ENCODE peak calls at places on chromosome 21, in five cellular contexts. C is tibial artery, M is AG04449, B is endothelial cell of umbilical vein, F is AG10803. U is an unnamed sample.

GRCh38 chr21:36487641-36488307 is 7.9 kb upstream of the CLDN14 start:
- DNase-seq in F (peak; percentile 40), M (no peak), B (peak; percentile 73), C (no peak), U (no peak)

GRCh38 chr21:29601072-29601471 is 302.4 kb downstream of the BACH1 start:
- DNase-seq in B (no peak), M (no peak), C (no peak), F (no peak), U (no peak)

GRCh38 chr21:18245493-18245967 is 897 bp downstream of the CHODL start:
- DNase-seq in B (no peak), F (no peak), M (no peak), C (peak; percentile 21), U (no peak)

GRCh38 chr21:24225432-24225831 is 1381.8 kb downstream of the MRPL39 start:
- DNase-seq in F (no peak), B (no peak), C (no peak), M (peak; percentile 5), U (no peak)

GRCh38 chr21:26849428-26850115 is 4.4 kb upstream of the ADAMTS1 start:
- DNase-seq in C (no peak), B (peak; percentile 55), M (no peak), F (peak; percentile 77), U (no peak)

GRCh38 chr21:45432575-45433255 is 27.8 kb downstream of the COL18A1 start:
- DNase-seq in B (peak; percentile 72), C (no peak), M (no peak), F (no peak), U (no peak)

GRCh38 chr21:28393279-28393678 is 599.4 kb downstream of the LTN1 start:
- DNase-seq in F (no peak), B (no peak), C (no peak), M (no peak), U (peak; percentile 30)

GRCh38 chr21:46188226-46189212 is 4.3 kb upstream of the SPATC1L start:
- DNase-seq in C (no peak), F (peak; percentile 67), B (peak; percentile 83), M (no peak), U (no peak)

GRCh38 chr21:37908691-37909090 is 7.6 kb downstream of the KCNJ6 start:
- DNase-seq in B (no peak), C (no peak), F (no peak), M (no peak), U (no peak)

GRCh38 chr21:16992448-16992847 is 520.4 kb upstream of the CXADR start:
- DNase-seq in C (no peak), F (no peak), M (no peak), B (no peak), U (peak; percentile 21)

GRCh38 chr21:29149771-29150425 is 19.5 kb downstream of the MAP3K7CL start:
- DNase-seq in F (peak; percentile 44), M (no peak), C (no peak), B (peak; percentile 23), U (no peak)

GRCh38 chr21:16910435-16911165 is 602.2 kb upstream of the CXADR start:
- DNase-seq in M (no peak), F (no peak), B (no peak), C (no peak), U (no peak)

GRCh38 chr21:45560106-45561021 is 18.1 kb upstream of the SLC19A1 start:
- DNase-seq in C (peak; percentile 9), M (no peak), B (no peak), F (no peak), U (no peak)

GRCh38 chr21:29499734-29500343 is 201.1 kb downstream of the BACH1 start:
- DNase-seq in C (no peak), B (peak; percentile 28), M (no peak), F (peak; percentile 29), U (peak; percentile 28)

GRCh38 chr21:26099610-26100219 is 70.9 kb downstream of the APP start:
- DNase-seq in C (no peak), B (no peak), F (peak; percentile 86), M (no peak), U (no peak)

GRCh38 chr21:44304041-44304738 is 4.3 kb downstream of the PFKL start:
- DNase-seq in C (no peak), M (no peak), F (no peak), B (no peak), U (no peak)
- H3K4me3 ChIP-seq in C (no peak overlapping the region), M (no peak overlapping the region), F (no peak overlapping the region), B (no peak overlapping the region), U (no peak overlapping the region)

DNA sequence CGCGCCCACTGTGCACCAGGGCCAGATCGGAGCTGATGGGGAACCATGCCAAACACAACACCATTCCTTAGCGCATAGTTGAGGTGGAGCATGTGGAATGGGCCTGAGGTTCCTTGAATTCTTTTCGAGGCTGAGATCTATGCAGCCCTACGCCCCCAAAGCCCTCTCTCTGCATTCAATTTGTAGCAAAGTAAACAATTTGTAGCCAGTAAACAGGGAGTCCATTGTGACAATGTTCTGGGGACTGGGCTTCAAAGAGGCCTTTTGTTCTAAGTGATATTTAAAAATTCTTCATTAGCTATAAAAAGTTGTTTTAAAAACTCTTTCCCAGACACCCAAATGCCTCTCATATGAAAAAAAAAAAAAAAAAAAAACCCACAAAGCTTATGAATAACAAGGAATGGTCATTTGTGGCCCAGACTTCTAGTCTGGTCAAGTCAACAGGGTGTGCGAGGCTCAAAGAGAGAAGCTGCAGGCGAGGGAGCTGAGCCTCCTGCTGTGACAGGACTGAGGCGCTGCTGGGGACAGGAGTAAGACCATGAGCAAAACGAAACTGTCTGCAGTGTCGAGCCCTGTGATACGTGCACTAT is 30.6 kb upstream of the KCNE2 start:
- DNase-seq in M (peak; percentile 59), C (no peak), B (no peak), F (peak; percentile 70), U (no peak)
- H3K4me3 ChIP-seq in M (no peak overlapping the region), C (no peak overlapping the region), B (no peak overlapping the region), F (no peak overlapping the region), U (no peak overlapping the region)

DNA sequence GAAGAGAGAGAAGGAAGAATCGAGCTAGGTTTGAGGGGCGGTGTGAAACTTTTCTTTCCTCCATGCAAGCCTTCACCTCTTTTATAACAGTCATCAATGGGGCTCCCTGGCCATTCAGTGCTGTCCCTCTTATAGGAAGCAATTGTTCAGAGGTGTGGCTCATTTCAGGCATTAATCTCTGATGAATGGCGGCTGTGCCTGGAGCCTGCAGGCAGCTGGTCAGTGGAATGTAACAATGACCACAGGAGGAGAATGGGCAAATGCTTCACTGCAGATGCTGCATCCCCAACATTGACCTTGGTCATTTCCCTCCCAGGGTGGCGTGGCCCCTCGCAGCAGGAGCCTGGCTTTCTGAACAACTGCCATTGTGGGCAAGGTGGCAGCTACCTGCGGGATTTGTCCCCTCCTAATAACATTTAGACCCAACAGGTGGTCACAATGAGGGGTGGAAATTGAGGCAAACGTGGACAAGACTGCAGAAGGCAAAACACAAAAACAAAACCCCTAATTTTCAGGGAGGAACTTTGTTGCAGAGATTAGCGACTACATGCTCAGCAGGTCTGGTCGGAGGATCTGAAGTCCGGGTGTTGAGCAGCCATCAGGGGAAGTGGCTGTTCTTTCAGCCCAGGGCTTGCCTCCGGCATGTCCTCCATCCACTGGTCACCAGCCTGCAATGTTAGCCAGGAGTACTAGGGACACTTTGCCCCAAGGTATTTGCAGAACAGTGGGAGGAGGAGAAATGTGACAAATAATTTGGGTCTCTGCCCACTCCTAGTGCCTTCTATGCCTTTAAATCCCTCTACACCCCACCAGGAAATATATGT is 97.3 kb upstream of the PAXBP1 start:
- DNase-seq in M (no peak), F (no peak), C (no peak), B (no peak), U (no peak)
- H3K4me3 ChIP-seq in M (no peak overlapping the region), F (no peak overlapping the region), C (no peak overlapping the region), B (no peak overlapping the region), U (no peak overlapping the region)

GRCh38 chr21:32413697-32414578 is 1.4 kb downstream of the EVA1C start:
- DNase-seq in M (no peak), F (no peak), C (peak; percentile 41), B (peak; percentile 68), U (no peak)

GRCh38 chr21:32412998-32413504 is 545 bp downstream of the EVA1C start:
- DNase-seq in B (peak; percentile 53), F (no peak), C (peak; percentile 68), M (no peak), U (no peak)

GRCh38 chr21:32415451-32415850 is 2.9 kb downstream of the EVA1C start:
- DNase-seq in F (no peak), B (no peak), C (no peak), M (no peak), U (no peak)

GRCh38 chr21:32415999-32416398 is 3.5 kb downstream of the EVA1C start:
- DNase-seq in C (no peak), F (no peak), B (no peak), M (no peak), U (no peak)

GRCh38 chr21:32414579-32415358 is 2.3 kb downstream of the EVA1C start:
- DNase-seq in F (no peak), B (peak; percentile 75), M (no peak), C (no peak), U (no peak)
- H3K4me3 ChIP-seq in F (no peak overlapping the region), B (peak overlapping the region; percentile 81), M (no peak overlapping the region), C (peak overlapping the region; percentile 73), U (no peak overlapping the region)

DNA sequence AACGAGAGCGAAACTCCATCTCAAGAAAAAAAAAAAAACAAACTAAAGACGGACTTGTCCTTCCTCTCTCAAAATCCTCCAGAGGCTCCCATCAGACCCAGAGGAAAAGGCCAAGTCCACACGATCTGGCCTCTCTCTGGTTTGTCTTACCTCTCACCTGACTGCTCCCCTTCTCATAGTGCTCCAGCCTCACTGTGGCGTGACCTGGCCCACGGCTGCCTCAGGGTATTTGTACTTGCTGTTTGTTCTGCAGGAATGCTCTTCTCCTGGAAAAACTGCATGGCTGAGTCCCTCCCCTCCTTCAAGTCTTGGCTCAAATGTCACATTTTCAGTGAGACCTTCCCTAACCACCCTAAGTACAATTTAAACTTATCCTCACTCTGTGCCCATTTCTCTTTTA is 8.0 kb upstream of the BRWD1 start:
- DNase-seq in C (no peak), M (no peak), B (no peak), F (no peak), U (no peak)
- H3K4me3 ChIP-seq in C (no peak overlapping the region), M (no peak overlapping the region), B (no peak overlapping the region), F (no peak overlapping the region), U (no peak overlapping the region)

GRCh38 chr21:41864311-41865001 is 14.7 kb downstream of the PRDM15 start:
- DNase-seq in M (no peak), B (no peak), C (no peak), F (no peak), U (no peak)
- H3K4me3 ChIP-seq in M (no peak overlapping the region), B (no peak overlapping the region), C (no peak overlapping the region), F (no peak overlapping the region), U (no peak overlapping the region)

GRCh38 chr21:41725421-41726021 is 41.3 kb downstream of the RIPK4 start:
- DNase-seq in B (no peak), M (no peak), C (no peak), F (no peak), U (no peak)
- H3K4me3 ChIP-seq in B (no peak overlapping the region), M (no peak overlapping the region), C (no peak overlapping the region), F (no peak overlapping the region), U (no peak overlapping the region)